ENCODE peak calls at places on chromosomes 5 and 9, in seven cellular contexts. F is suprapubic skin, W is spleen, I is Panc1, Q is GM23338, S is prostate gland, X is esophagus muscularis mucosa. Y is an unnamed sample. For H3K4me1, the result is how much of the 10 kb centered on the place peaks cover.

GRCh38 chr5:34817558-34818351 is 21.2 kb upstream of the TTC23L start:
- DNase-seq in I (no peak), W (no peak), Q (no peak), S (no peak), F (no peak), X (no peak), Y (no peak)

GRCh38 chr5:134048864-134049263 is 44.1 kb upstream of the VDAC1 start:
- DNase-seq in S (no peak), W (no peak), Q (no peak), I (no peak), F (no peak), X (no peak), Y (no peak)

GRCh38 chr9:121340676-121341392 is 29.2 kb downstream of the STOM start:
- DNase-seq in Q (no peak), F (no peak), S (no peak), I (no peak), X (no peak), W (no peak), Y (no peak)

GRCh38 chr5:35741126-35741711 is 115.5 kb upstream of the IL7R start:
- DNase-seq in S (peak), F (no peak), Q (no peak), W (no peak), I (no peak), X (no peak), Y (no peak)

GRCh38 chr5:41843456-41844112 is 26.6 kb downstream of the OXCT1 start:
- DNase-seq in S (peak), W (no peak), X (no peak), F (no peak), Q (peak), I (no peak), Y (no peak)

GRCh38 chr9:124320062-124320973 is 62.6 kb downstream of the NEK6 start:
- DNase-seq in W (peak), S (peak), I (peak), F (no peak), Q (peak), X (no peak), Y (peak)

GRCh38 chr5:142170254-142170953 is 61.8 kb downstream of the NDFIP1 start:
- DNase-seq in X (no peak), W (no peak), Q (no peak), F (no peak), I (no peak), S (no peak), Y (no peak)

GRCh38 chr5:126007841-126008240 is 415.4 kb upstream of the GRAMD2B start:
- DNase-seq in Q (no peak), W (no peak), F (no peak), X (no peak), S (no peak), I (no peak), Y (no peak)

GRCh38 chr5:170486366-170486765 is 17.5 kb upstream of the KCNIP1 start:
- DNase-seq in I (no peak), X (no peak), W (no peak), Q (no peak), S (no peak), F (no peak), Y (no peak)

GRCh38 chr5:79305706-79306105 is 69.8 kb downstream of the JMY start:
- DNase-seq in X (no peak), F (no peak), I (no peak), Q (no peak), W (no peak), S (no peak), Y (no peak)

GRCh38 chr5:53429706-53430105 is 50.7 kb upstream of the FST start:
- DNase-seq in S (no peak), I (no peak), Q (no peak), X (no peak), F (no peak), W (no peak), Y (no peak)

GRCh38 chr5:157459715-157460599 is at the start of gene NIPAL4:
- DNase-seq in I (no peak), W (peak), S (no peak), Q (peak), X (no peak), F (no peak), Y (peak)
- H3K4me3 ChIP-seq in I (peak), W (peak), S (peak), Q (peak), X (peak), F (peak), Y (peak)

GRCh38 chr5:156914371-156914737 is 48.7 kb downstream of the TIMD4 start:
- DNase-seq in W (no peak), Q (no peak), S (no peak), X (no peak), I (no peak), F (no peak), Y (no peak)
- TF ChIP-seq POLR2AphosphoS5 in W (no peak), Q (no peak), S (no peak), X (no peak), I (no peak), F (no peak), Y (no peak)

GRCh38 chr5:98927242-98927987 is 1.4 kb downstream of the CHD1 start:
- DNase-seq in F (no peak), X (no peak), S (peak), Q (peak), W (peak), I (no peak), Y (peak)
- H3K4me1 ChIP-seq in F (under half), X (half or more), S (under half), Q (under half), W (half or more), I (under half), Y (under half)

DNA sequence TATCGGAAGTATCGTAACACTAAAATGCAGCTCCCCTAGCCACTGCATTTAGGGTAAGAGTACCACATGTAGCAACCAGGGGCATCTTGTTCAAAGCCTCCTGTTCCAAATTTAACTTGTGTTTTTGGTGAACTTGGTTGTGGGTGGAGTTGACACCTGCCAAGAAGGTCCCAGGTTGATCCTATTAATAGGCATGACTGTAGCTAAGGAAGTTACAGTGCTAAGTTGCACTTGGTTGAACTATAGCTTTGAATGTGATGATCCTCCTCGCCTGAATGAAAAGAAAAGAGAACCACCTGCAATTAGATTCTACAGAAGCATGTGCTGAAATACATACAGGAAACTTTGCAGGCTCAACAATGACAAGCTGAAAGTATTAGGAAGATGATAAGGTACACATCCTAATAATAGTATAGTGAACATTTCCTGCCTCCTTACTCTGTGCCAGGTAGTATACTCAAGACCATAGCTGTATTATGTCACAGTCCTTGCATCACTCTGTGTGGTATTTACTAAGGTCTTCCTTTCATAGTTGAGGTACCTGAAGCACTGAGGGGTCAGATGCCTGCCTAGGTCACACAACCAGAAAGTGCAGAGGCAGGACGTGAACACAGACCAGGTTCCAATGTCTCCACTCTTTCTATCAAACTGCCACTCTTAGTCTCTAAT is 64.5 kb upstream of the PIP5K1B start:
- DNase-seq in X (no peak), I (no peak), W (no peak), Q (no peak), S (no peak), F (no peak), Y (no peak)
- H3K4me3 ChIP-seq in X (no peak), I (no peak), W (no peak), Q (no peak), S (no peak), F (no peak), Y (no peak)

DNA sequence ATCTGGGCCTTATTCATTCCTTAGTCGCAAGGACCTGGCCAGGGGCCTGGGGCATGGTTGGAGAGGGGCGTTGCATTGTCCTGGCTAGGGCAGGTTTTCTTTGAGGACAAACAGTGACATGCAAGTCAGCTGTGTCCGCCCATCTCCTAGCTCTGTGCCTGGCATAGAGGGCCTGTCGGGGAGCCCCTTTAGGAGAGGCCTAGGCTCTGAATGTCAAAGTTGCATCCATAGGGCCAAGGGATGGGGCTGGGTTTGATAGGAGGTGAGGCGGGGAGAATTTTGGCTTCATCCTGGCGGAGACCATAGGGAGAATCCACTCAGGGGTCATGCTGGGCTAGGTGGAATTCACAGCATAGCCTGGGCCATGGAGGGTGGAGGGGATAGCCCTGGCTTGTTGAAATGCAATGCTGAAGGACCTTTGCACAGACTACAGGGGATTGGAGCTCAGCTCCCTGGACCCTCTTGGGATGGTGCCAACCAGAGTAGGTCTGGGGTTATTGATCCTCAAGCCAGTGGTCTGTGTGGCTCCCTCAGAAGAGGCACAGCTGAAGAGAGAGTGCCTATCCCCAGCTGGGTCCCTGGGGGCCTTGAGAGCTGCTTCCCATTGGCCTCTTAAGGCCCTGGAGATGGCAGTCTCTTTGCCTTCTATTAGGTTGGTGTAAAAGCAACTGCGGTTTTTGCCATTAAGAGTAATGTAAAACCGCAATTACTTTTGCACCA is 104.0 kb downstream of the RGS3 start:
- DNase-seq in I (no peak), W (peak), X (no peak), F (peak), S (no peak), Q (no peak), Y (peak)
- TF ChIP-seq POLR2AphosphoS5 in I (no peak), W (no peak), X (no peak), F (no peak), S (no peak), Q (no peak), Y (no peak)

GRCh38 chr9:115107701-115108100 is 10.3 kb downstream of the TNC start:
- DNase-seq in W (no peak), I (no peak), X (no peak), F (no peak), Q (no peak), S (no peak), Y (no peak)
- H3K4me1 ChIP-seq in W (under half), I (under half), X (half or more), F (under half), Q (under half), S (under half), Y (half or more)

DNA sequence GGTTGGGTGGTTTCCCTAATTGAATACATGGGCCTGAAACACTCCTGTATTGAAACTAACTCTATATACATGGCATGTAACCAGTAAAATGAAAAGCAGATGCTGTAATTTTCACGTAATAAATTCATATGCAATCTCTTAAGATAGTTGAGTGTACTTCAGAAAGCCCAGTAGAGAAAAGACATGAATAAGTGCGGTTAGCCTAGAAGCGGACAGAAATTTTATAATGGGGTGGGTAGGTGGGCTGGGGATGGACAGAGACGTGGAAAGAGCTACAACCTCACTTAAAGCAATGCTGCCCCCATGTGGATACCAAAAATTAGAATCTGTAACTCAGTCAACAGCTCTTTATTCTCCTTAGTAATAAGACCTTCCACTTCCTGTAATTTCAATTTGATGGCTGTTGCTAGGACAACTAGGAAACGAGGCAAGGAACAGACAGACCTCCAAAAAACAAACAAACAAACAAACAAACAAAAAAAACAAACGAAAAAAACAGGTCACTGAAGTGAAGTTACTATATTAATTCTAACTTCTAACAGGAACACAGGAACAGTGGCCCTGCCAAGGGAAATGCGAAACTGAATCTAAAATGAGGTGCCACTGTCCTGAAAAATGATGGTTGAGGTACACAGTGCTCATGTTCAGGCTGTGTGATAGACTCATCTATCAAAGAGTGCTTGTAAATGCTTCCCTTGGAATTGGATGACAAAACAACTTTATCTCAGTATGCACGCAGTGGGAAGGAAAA is 103.4 kb upstream of the GNA14 start:
- DNase-seq in X (no peak), S (peak), W (no peak), I (no peak), Q (peak), F (no peak), Y (no peak)
- H3K4me3 ChIP-seq in X (peak), S (no peak), W (no peak), I (no peak), Q (no peak), F (no peak), Y (no peak)

GRCh38 chr5:7043797-7044196 is 330.6 kb downstream of the TENT4A start:
- DNase-seq in S (no peak), W (no peak), F (no peak), Q (no peak), X (no peak), I (no peak), Y (no peak)

GRCh38 chr5:7050986-7051385 is 337.8 kb downstream of the TENT4A start:
- DNase-seq in I (no peak), W (no peak), S (no peak), Q (no peak), F (no peak), X (no peak), Y (no peak)

GRCh38 chr5:7053125-7053524 is 339.9 kb downstream of the TENT4A start:
- DNase-seq in X (no peak), F (no peak), Q (no peak), I (no peak), W (no peak), S (no peak), Y (no peak)

GRCh38 chr5:7053528-7054209 is 340.4 kb downstream of the TENT4A start:
- DNase-seq in X (no peak), F (no peak), I (no peak), W (no peak), S (no peak), Q (no peak), Y (no peak)

GRCh38 chr5:7047862-7048261 is 334.6 kb downstream of the TENT4A start:
- DNase-seq in S (peak), W (no peak), X (no peak), Q (no peak), F (no peak), I (no peak), Y (no peak)
- TF ChIP-seq POLR2AphosphoS5 in S (peak), W (no peak), X (no peak), Q (no peak), F (no peak), I (no peak), Y (no peak)

DNA sequence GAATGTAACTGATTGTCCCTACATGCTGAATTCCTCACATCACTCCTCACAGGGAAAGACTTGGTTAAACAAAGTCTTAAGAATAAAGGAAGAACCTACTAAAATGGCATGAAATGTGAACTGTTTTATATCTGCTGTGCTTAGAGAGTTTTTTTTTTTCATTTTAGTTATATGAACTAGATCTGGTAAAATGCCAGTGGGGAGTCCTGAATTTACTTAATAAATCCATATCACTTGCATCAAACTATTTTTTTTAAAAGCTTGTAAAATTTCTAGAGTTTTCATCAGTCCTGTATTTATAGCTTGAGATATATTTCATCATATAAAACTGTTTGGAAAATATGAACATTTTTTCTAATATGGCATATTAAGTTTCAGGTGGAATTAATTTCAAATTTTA is 1528.6 kb downstream of the EFNA5 start:
- DNase-seq in S (no peak), F (no peak), Q (no peak), X (no peak), I (no peak), W (no peak), Y (no peak)
- H3K4me1 ChIP-seq in S (under half), F (under half), Q (under half), X (under half), I (under half), W (under half), Y (under half)

Y was measured in sigmoid colon.